ENCODE peak calls at places on chromosomes 3 and 15, in eight cellular contexts. R, F, U, I, H, M, A and P are unnamed samples. For H3K4me1, the result is how much of the 10 kb centered on the place peaks cover.

GRCh38 chr15:25093455-25094029 is 138.8 kb downstream of the SNRPN start:
- DNase-seq in I (no peak), R (no peak), U (no peak), A (no peak), F (no peak), H (no peak), M (no peak), P (no peak)

GRCh38 chr15:96352594-96353377 is 22.3 kb downstream of the NR2F2 start:
- DNase-seq in U (no peak), R (no peak), I (no peak), M (no peak), H (no peak), F (peak), A (no peak), P (no peak)

GRCh38 chr3:16906679-16907078 is 21.9 kb downstream of the PLCL2 start:
- DNase-seq in M (no peak), R (no peak), U (no peak), I (no peak), H (no peak), F (peak), A (peak), P (no peak)

GRCh38 chr3:32423956-32424558 is 32.4 kb downstream of the CMTM7 start:
- DNase-seq in A (no peak), I (no peak), H (no peak), M (no peak), R (no peak), U (no peak), F (no peak), P (no peak)

GRCh38 chr15:33068531-33068990 is 126.0 kb downstream of the FMN1 start:
- DNase-seq in M (peak), U (peak), A (peak), F (no peak), I (no peak), R (no peak), H (peak), P (peak)

GRCh38 chr15:29849716-29850115 is 27.4 kb upstream of the TJP1 start:
- DNase-seq in F (no peak), H (no peak), R (no peak), A (no peak), M (no peak), I (no peak), U (no peak), P (no peak)

GRCh38 chr3:26984601-26985000 is 362.0 kb downstream of the LRRC3B start:
- DNase-seq in I (no peak), H (no peak), R (no peak), F (no peak), U (no peak), M (no peak), A (no peak), P (no peak)

GRCh38 chr3:100927775-100928174 is 65.4 kb downstream of the ABI3BP start:
- DNase-seq in F (no peak), H (no peak), R (no peak), U (no peak), A (no peak), I (no peak), M (no peak), P (peak)

GRCh38 chr3:116057403-116058006 is 387.8 kb downstream of the LSAMP start:
- DNase-seq in R (no peak), H (no peak), M (no peak), F (no peak), U (no peak), I (no peak), A (no peak), P (no peak)

GRCh38 chr15:89192771-89193170 is 28.6 kb downstream of the RLBP1 start:
- DNase-seq in F (peak), M (no peak), A (no peak), H (no peak), U (no peak), R (no peak), I (no peak), P (peak)

GRCh38 chr15:42184313-42184712 is 23.8 kb downstream of the VPS39 start:
- DNase-seq in F (no peak), I (no peak), A (no peak), R (no peak), M (peak), H (peak), U (no peak), P (no peak)

GRCh38 chr15:68589783-68590710 is 11.3 kb downstream of the CORO2B start:
- DNase-seq in I (no peak), R (no peak), H (no peak), M (no peak), U (no peak), A (no peak), F (no peak), P (no peak)

GRCh38 chr3:126657901-126658300 is 3.0 kb upstream of the TXNRD3 start:
- DNase-seq in A (no peak), F (no peak), U (no peak), I (no peak), H (no peak), R (no peak), M (no peak), P (no peak)

GRCh38 chr3:157240413-157240812 is 80.5 kb upstream of the CCNL1 start:
- DNase-seq in R (no peak), U (no peak), H (no peak), M (no peak), I (no peak), A (no peak), F (no peak), P (no peak)

GRCh38 chr3:47036145-47036544 is 56.7 kb downstream of the NBEAL2 start:
- DNase-seq in A (no peak), I (no peak), U (no peak), F (no peak), M (no peak), H (no peak), R (no peak), P (no peak)

GRCh38 chr3:61521229-61521628 is 40.1 kb upstream of the PTPRG start:
- DNase-seq in U (no peak), M (no peak), F (no peak), A (peak), I (no peak), R (no peak), H (no peak), P (no peak)

GRCh38 chr15:64961013-64961412 is 28.7 kb downstream of the SPG21 start:
- DNase-seq in H (no peak), A (no peak), M (no peak), I (no peak), U (no peak), R (no peak), F (no peak), P (no peak)
- TF ChIP-seq CTCF in H (no peak), A (no peak), M (no peak), I (no peak), U (no peak), R (no peak), F (no peak), P (no peak)

GRCh38 chr15:43911235-43911661 is 84.4 kb downstream of the WDR76 start:
- DNase-seq in H (peak), M (peak), F (peak), U (peak), A (no peak), R (no peak), I (no peak), P (peak)

GRCh38 chr15:43912991-43913927 is 86.5 kb downstream of the WDR76 start:
- DNase-seq in R (peak), I (peak), A (no peak), F (peak), H (no peak), M (no peak), U (peak), P (peak)

GRCh38 chr15:43912208-43912607 is 85.4 kb downstream of the WDR76 start:
- DNase-seq in R (no peak), F (no peak), U (no peak), H (no peak), A (no peak), I (no peak), M (no peak), P (no peak)

GRCh38 chr15:43915820-43916660 is 89.2 kb downstream of the WDR76 start:
- DNase-seq in F (no peak), R (peak), U (no peak), A (no peak), I (no peak), M (no peak), H (no peak), P (no peak)

DNA sequence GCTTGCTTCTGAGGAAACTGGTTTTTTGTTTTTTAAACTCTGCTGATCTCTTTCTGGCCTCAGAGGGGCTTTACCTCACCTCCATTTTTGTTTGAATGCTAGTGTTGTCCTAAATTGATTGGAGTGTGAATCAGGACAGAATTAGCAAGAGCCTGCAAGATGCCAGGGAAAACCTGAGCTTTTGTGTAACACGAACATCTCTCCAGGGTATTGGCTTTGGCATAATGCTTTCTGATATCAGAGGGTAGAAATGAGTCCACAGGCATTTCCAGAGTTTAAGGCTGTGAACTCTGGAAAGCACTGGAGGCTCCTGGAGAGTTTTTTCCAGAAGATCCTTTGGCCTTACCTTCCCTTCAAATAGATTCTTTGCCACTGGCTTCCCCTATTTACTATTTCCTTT is 87.1 kb downstream of the WDR76 start:
- DNase-seq in M (no peak), H (no peak), A (no peak), F (no peak), U (no peak), R (no peak), I (no peak), P (no peak)
- H3K27ac ChIP-seq in M (peak), H (no peak), A (no peak), F (peak), U (no peak), R (peak), I (peak), P (no peak)

GRCh38 chr3:14438262-14438661 is 35.9 kb downstream of the SLC6A6 start:
- DNase-seq in U (no peak), M (no peak), R (no peak), H (no peak), F (no peak), A (no peak), I (no peak), P (no peak)
- H3K4me1 ChIP-seq in U (half or more), M (half or more), R (under half), H (half or more), F (half or more), A (under half), I (under half), P (under half)

DNA sequence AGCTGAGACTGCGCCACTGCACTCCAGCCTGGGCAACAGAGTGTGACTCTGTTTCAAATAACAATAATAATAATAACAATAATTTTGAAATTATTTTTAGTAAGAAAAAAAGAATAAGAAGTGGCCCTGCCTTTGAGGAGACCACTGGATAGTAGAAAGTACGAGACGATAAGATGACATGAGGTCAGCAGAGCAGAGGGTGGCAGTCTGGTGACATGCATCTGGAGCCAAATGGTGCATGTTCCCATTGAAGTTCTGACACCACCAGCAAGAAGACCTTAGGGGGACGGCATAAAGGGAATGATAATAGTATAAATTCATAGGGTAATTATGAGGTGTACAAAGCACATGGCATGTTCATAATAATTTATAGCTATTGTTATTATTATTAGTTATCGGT is 542.2 kb upstream of the TBL1XR1 start:
- DNase-seq in R (no peak), M (no peak), F (no peak), I (no peak), U (no peak), A (no peak), H (no peak), P (no peak)
- TF ChIP-seq CTCF in R (no peak), M (no peak), F (no peak), I (no peak), U (no peak), A (no peak), H (no peak), P (no peak)

DNA sequence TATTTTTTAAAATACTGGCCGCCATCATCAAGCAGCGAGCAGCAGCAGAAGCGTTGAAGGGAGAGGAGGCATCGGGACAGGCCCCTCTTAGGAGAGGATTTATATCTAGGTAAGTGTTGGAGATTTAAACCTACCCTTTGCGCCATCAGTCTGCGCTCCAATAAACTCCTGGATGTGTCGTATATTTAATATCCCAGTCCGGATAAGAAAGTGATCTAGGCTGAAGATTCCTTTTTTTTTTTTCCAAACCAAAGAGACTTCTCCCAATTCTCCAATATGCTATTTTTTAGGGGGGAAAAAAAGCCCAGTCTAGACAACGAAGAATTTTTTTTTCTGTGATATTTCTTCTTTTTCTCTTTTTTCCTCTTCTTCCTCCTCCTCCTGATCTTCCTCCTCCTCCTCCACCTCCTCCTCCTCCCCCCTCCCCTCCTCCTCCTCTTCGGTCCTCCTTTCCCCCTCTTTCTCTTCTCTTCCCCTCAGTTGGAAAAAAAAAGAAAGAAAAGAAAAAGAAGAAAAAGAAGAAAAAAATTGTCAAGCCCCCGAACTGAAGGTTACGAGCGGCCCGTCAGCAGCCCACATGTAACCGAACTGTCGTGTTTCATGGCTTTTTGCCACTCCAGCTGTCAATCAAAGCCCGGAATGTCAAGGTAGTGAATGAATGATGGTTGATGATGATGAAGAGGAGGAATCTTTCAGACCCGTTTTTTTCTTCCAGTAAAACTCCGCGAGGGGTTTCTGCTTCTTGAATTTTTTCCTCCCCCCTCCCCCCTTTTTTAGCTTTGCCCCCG is 834 bp downstream of the MEIS2 start:
- DNase-seq in A (peak), U (peak), H (no peak), I (peak), F (peak), M (no peak), R (peak), P (peak)
- H3K27ac ChIP-seq in A (peak), U (peak), H (peak), I (peak), F (peak), M (peak), R (peak), P (peak)